ENCODE peak calls at places on chromosomes 1 and 21, in nine cellular contexts. One of them, this sample, is unnamed. For H3K4me1, the result is how much of the 10 kb centered on the place peaks cover.

GRCh38 chr1:48674641-48675040 is 102.0 kb downstream of the BEND5 start:
- DNase-seq in lower lobe of right lung: no peak
- DNase-seq in heart left ventricle: no peak
- DNase-seq in aorta: no peak
- DNase-seq in transverse colon: no peak
- DNase-seq in HCT116: no peak
- DNase-seq in RWPE2: no peak
- DNase-seq in endodermal cell: no peak
- DNase-seq in K562: no peak
- DNase-seq in this sample: no peak

GRCh38 chr1:40877681-40878080 is 15.5 kb upstream of the CITED4 start:
- DNase-seq in lower lobe of right lung: no peak
- DNase-seq in aorta: peak
- DNase-seq in heart left ventricle: peak
- DNase-seq in K562: no peak
- DNase-seq in RWPE2: peak
- DNase-seq in HCT116: no peak
- DNase-seq in endodermal cell: peak
- DNase-seq in transverse colon: peak
- DNase-seq in this sample: peak

GRCh38 chr1:41359211-41360073 is 1.8 kb upstream of the FOXO6 start:
- DNase-seq in lower lobe of right lung: no peak
- DNase-seq in heart left ventricle: no peak
- DNase-seq in K562: no peak
- DNase-seq in HCT116: no peak
- DNase-seq in RWPE2: peak
- DNase-seq in endodermal cell: peak
- DNase-seq in transverse colon: no peak
- DNase-seq in aorta: peak
- DNase-seq in this sample: peak

GRCh38 chr1:223844962-223845809 is 561 bp downstream of the TP53BP2 start:
- DNase-seq in endodermal cell: peak
- DNase-seq in RWPE2: no peak
- DNase-seq in aorta: no peak
- DNase-seq in transverse colon: peak
- DNase-seq in K562: peak
- DNase-seq in HCT116: no peak
- DNase-seq in lower lobe of right lung: peak
- DNase-seq in heart left ventricle: peak
- DNase-seq in this sample: no peak

GRCh38 chr1:40799351-40799867 is 15.8 kb downstream of the KCNQ4 start:
- DNase-seq in aorta: peak
- DNase-seq in RWPE2: no peak
- DNase-seq in transverse colon: no peak
- DNase-seq in K562: no peak
- DNase-seq in lower lobe of right lung: no peak
- DNase-seq in heart left ventricle: no peak
- DNase-seq in HCT116: no peak
- DNase-seq in endodermal cell: no peak
- DNase-seq in this sample: peak

GRCh38 chr1:229408458-229409037 is 25.3 kb downstream of the ACTA1 start:
- DNase-seq in HCT116: no peak
- DNase-seq in transverse colon: no peak
- DNase-seq in RWPE2: no peak
- DNase-seq in aorta: no peak
- DNase-seq in endodermal cell: peak
- DNase-seq in lower lobe of right lung: no peak
- DNase-seq in K562: no peak
- DNase-seq in heart left ventricle: peak
- DNase-seq in this sample: peak

GRCh38 chr1:162387226-162388082 is 5.9 kb downstream of the C1orf226 start:
- DNase-seq in RWPE2: no peak
- DNase-seq in K562: no peak
- DNase-seq in transverse colon: no peak
- DNase-seq in endodermal cell: peak
- DNase-seq in heart left ventricle: no peak
- DNase-seq in aorta: no peak
- DNase-seq in HCT116: no peak
- DNase-seq in lower lobe of right lung: no peak
- DNase-seq in this sample: no peak

GRCh38 chr1:88079036-88079435 is 605.0 kb upstream of the PKN2 start:
- DNase-seq in transverse colon: no peak
- DNase-seq in K562: no peak
- DNase-seq in lower lobe of right lung: no peak
- DNase-seq in endodermal cell: peak
- DNase-seq in HCT116: peak
- DNase-seq in heart left ventricle: no peak
- DNase-seq in aorta: no peak
- DNase-seq in RWPE2: no peak
- DNase-seq in this sample: no peak

GRCh38 chr1:31476891-31477846 is 64.2 kb downstream of the SERINC2 start:
- DNase-seq in lower lobe of right lung: no peak
- DNase-seq in heart left ventricle: no peak
- DNase-seq in aorta: no peak
- DNase-seq in transverse colon: no peak
- DNase-seq in endodermal cell: no peak
- DNase-seq in RWPE2: no peak
- DNase-seq in K562: no peak
- DNase-seq in HCT116: no peak
- DNase-seq in this sample: peak

GRCh38 chr1:157739229-157739901 is 37.6 kb downstream of the FCRL2 start:
- DNase-seq in RWPE2: no peak
- DNase-seq in heart left ventricle: no peak
- DNase-seq in endodermal cell: peak
- DNase-seq in aorta: no peak
- DNase-seq in lower lobe of right lung: no peak
- DNase-seq in transverse colon: no peak
- DNase-seq in HCT116: no peak
- DNase-seq in K562: no peak
- DNase-seq in this sample: no peak

GRCh38 chr21:38920631-38921398 is 115.1 kb downstream of the ETS2 start:
- DNase-seq in RWPE2: no peak
- DNase-seq in heart left ventricle: no peak
- DNase-seq in transverse colon: no peak
- DNase-seq in HCT116: no peak
- DNase-seq in lower lobe of right lung: no peak
- DNase-seq in K562: no peak
- DNase-seq in aorta: no peak
- DNase-seq in endodermal cell: peak
- DNase-seq in this sample: no peak

DNA sequence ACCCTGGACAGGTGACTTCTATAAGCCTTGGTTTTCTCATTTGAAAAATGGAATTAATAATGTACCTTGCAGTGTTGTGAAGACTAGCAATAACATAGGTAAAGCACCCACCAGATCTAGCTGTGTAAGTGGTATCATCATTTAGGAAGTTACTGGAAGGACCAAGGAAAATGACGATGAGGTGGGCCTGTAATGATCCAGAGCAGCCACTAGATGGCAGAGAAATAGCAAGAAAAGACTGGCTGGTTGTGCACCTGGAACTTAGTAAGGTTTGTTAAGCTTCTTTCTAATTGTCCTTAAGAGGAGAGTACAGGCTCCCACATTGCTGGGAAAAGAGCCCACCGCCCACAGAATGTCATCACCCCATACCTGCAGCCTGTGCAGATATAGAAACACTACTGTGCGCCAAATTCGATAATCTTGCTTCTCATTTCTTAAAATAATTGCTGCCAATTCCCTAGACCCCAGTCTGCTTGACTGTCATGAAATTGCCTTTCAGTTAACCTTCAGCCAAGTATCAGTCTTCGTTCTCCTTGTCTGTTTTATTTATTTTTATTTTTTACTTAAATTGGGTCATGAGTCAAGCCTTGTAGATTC is 37.2 kb downstream of the WNT4 start:
- DNase-seq in lower lobe of right lung: no peak
- DNase-seq in endodermal cell: no peak
- DNase-seq in HCT116: peak
- DNase-seq in aorta: no peak
- DNase-seq in transverse colon: no peak
- DNase-seq in K562: peak
- DNase-seq in heart left ventricle: no peak
- DNase-seq in RWPE2: no peak
- DNase-seq in this sample: peak
- H3K27ac ChIP-seq in lower lobe of right lung: no peak
- H3K27ac ChIP-seq in endodermal cell: no peak
- H3K27ac ChIP-seq in HCT116: no peak
- H3K27ac ChIP-seq in aorta: no peak
- H3K27ac ChIP-seq in transverse colon: no peak
- H3K27ac ChIP-seq in K562: no peak
- H3K27ac ChIP-seq in heart left ventricle: no peak
- H3K27ac ChIP-seq in RWPE2: no peak
- H3K27ac ChIP-seq in this sample: no peak

GRCh38 chr1:153547560-153548551 is 1.2 kb downstream of the S100A3 start:
- DNase-seq in lower lobe of right lung: no peak
- DNase-seq in RWPE2: peak
- DNase-seq in transverse colon: peak
- DNase-seq in K562: no peak
- DNase-seq in aorta: no peak
- DNase-seq in heart left ventricle: no peak
- DNase-seq in HCT116: no peak
- DNase-seq in endodermal cell: peak
- DNase-seq in this sample: no peak

GRCh38 chr1:153550827-153551512 is 1.9 kb upstream of the S100A3 start:
- DNase-seq in lower lobe of right lung: peak
- DNase-seq in endodermal cell: peak
- DNase-seq in aorta: no peak
- DNase-seq in heart left ventricle: no peak
- DNase-seq in RWPE2: peak
- DNase-seq in HCT116: no peak
- DNase-seq in transverse colon: peak
- DNase-seq in K562: no peak
- DNase-seq in this sample: no peak

GRCh38 chr1:153548722-153549695 is at the start of gene S100A3:
- DNase-seq in transverse colon: peak
- DNase-seq in aorta: peak
- DNase-seq in lower lobe of right lung: peak
- DNase-seq in K562: no peak
- DNase-seq in endodermal cell: peak
- DNase-seq in HCT116: no peak
- DNase-seq in heart left ventricle: peak
- DNase-seq in RWPE2: peak
- DNase-seq in this sample: peak

GRCh38 chr1:153550398-153550758 is 1.3 kb upstream of the S100A3 start:
- DNase-seq in RWPE2: peak
- DNase-seq in transverse colon: no peak
- DNase-seq in K562: no peak
- DNase-seq in heart left ventricle: no peak
- DNase-seq in endodermal cell: peak
- DNase-seq in aorta: no peak
- DNase-seq in lower lobe of right lung: no peak
- DNase-seq in HCT116: no peak
- DNase-seq in this sample: no peak

DNA sequence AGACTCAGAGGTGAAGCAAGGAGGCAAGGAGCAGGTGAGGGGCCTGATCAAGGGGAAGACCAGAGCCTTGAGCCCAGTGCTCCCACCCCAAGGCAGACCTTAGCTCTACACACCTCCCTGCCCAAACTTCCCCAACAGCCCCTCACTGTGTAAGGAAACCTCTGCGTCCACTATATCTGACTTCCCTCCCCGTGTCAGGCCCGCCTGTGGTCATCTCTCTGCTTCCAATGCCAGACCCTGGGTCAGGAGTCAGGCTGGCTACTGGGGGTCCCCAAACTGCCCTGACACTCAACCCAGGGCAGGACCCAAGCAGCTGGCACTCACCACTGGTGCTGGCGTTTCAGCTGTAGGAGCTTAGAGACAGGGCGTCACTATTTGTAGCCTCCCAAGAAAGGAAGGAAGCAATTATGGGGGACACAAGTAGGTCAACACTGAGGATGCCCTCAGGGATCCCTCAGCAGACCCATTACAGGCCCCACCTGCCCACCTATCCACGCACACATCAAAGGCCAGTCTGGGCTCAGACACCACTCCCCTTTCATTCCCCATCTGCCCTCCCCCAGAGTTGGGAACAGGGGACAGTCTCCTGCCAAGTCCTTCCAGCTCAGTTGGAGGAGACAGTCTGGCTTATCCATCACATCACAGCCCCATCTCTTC is 811 bp upstream of the S100A3 start:
- DNase-seq in lower lobe of right lung: no peak
- DNase-seq in K562: no peak
- DNase-seq in aorta: no peak
- DNase-seq in RWPE2: peak
- DNase-seq in heart left ventricle: no peak
- DNase-seq in HCT116: no peak
- DNase-seq in transverse colon: peak
- DNase-seq in endodermal cell: peak
- DNase-seq in this sample: no peak
- H3K4me1 ChIP-seq in lower lobe of right lung: half or more
- H3K4me1 ChIP-seq in K562: half or more
- H3K4me1 ChIP-seq in aorta: under half
- H3K4me1 ChIP-seq in RWPE2: under half
- H3K4me1 ChIP-seq in heart left ventricle: half or more
- H3K4me1 ChIP-seq in HCT116: half or more
- H3K4me1 ChIP-seq in transverse colon: under half
- H3K4me1 ChIP-seq in endodermal cell: under half
- H3K4me1 ChIP-seq in this sample: under half

DNA sequence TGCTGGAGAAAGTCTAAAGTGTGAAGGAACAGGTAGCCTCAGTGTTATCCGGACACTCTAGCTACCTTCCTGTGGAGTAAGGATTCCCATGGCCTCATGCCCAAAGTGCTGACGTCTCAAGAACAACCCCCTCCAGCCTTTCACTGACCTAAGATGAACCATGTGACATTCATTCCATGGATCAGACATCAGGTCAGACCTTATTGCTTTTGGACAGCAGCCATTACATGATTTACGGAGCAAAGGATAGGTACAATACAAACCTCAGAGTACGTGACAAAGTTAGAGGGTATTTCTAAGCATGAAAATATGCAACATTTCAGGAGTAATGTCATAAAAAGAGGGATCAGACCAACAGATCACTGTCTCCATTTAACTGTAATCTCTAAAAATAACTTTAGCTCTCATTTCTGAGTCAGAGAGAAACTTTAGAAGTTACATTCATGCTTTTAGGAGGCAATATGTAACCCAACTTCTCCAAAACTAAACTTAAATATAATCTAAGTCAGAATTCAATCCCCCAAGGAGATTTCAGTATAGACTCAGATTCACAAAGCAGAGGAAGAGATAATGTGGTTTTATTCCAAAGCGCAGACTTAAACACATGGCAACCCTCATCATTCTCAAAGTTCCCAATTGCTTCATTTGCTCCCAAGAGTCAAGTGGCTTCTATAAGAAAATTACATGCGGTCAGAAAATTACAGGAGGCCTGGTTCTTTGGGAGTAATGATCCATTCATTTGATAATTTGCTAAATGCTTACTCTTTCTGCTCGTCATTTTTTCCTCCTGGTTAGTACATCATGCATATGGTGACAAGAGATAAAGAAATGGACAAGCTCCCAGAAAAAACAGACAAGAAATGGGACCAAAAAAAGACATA is 280.4 kb downstream of the SETD4 start:
- DNase-seq in RWPE2: peak
- DNase-seq in transverse colon: no peak
- DNase-seq in HCT116: no peak
- DNase-seq in K562: no peak
- DNase-seq in aorta: no peak
- DNase-seq in lower lobe of right lung: no peak
- DNase-seq in heart left ventricle: peak
- DNase-seq in endodermal cell: no peak
- DNase-seq in this sample: no peak
- H3K27ac ChIP-seq in RWPE2: peak
- H3K27ac ChIP-seq in transverse colon: no peak
- H3K27ac ChIP-seq in HCT116: no peak
- H3K27ac ChIP-seq in K562: no peak
- H3K27ac ChIP-seq in aorta: peak
- H3K27ac ChIP-seq in lower lobe of right lung: no peak
- H3K27ac ChIP-seq in heart left ventricle: no peak
- H3K27ac ChIP-seq in endodermal cell: no peak
- H3K27ac ChIP-seq in this sample: no peak

GRCh38 chr1:28744184-28744583 is 7.4 kb downstream of the YTHDF2 start:
- DNase-seq in aorta: no peak
- DNase-seq in RWPE2: no peak
- DNase-seq in lower lobe of right lung: no peak
- DNase-seq in heart left ventricle: no peak
- DNase-seq in endodermal cell: no peak
- DNase-seq in HCT116: no peak
- DNase-seq in transverse colon: no peak
- DNase-seq in K562: no peak
- DNase-seq in this sample: no peak
- H3K4me1 ChIP-seq in aorta: under half
- H3K4me1 ChIP-seq in RWPE2: under half
- H3K4me1 ChIP-seq in lower lobe of right lung: half or more
- H3K4me1 ChIP-seq in heart left ventricle: half or more
- H3K4me1 ChIP-seq in endodermal cell: under half
- H3K4me1 ChIP-seq in HCT116: under half
- H3K4me1 ChIP-seq in transverse colon: under half
- H3K4me1 ChIP-seq in K562: under half
- H3K4me1 ChIP-seq in this sample: under half